ENCODE peak calls at places on chromosomes 6 and 20, in seven cellular contexts. Q is non-pigmented ciliary epithelial cell; D is iris pigment epithelial cell; R is EH; C is COR-L47; W is keratinocyte; V is effector memory CD8-positive, alpha-beta T cell. O is an unnamed sample.

GRCh38 chr6:160285541-160286105 is 27.0 kb upstream of the SLC22A2 start:
- DNase-seq in Q (no peak), D (no peak), R (no peak), C (no peak), W (no peak), V (no peak), O (no peak)

GRCh38 chr20:35978041-35978513 is 9.7 kb downstream of the CNBD2 start:
- DNase-seq in Q (no peak), D (peak; percentile 50), R (peak; percentile 27), C (no peak), W (no peak), V (no peak), O (no peak)

GRCh38 chr6:169263836-169264608 is 10.4 kb upstream of the THBS2 start:
- DNase-seq in Q (no peak), D (peak; percentile 48), R (peak; percentile 81), C (peak; percentile 67), W (no peak), V (no peak), O (no peak)

GRCh38 chr6:124984668-124985338 is 22.6 kb downstream of the RNF217 start:
- DNase-seq in Q (no peak), D (peak; percentile 64), R (peak; percentile 63), C (no peak), W (no peak), V (no peak), O (no peak)

GRCh38 chr20:32155017-32155965 is 45.8 kb downstream of the TM9SF4 start:
- DNase-seq in Q (peak; percentile 31), D (peak; percentile 87), R (peak; percentile 88), C (peak; percentile 16), W (no peak), V (no peak), O (no peak)

GRCh38 chr6:71103150-71103549 is 146.3 kb upstream of the B3GAT2 start:
- DNase-seq in Q (no peak), D (no peak), R (no peak), C (no peak), W (no peak), V (no peak), O (no peak)

GRCh38 chr6:99334526-99335127 is 14.8 kb downstream of the FAXC start:
- DNase-seq in Q (peak; percentile 31), D (peak; percentile 66), R (peak; percentile 67), C (peak; percentile 51), W (peak; percentile 44), V (no peak), O (no peak)

GRCh38 chr6:50116797-50117542 is 67.2 kb upstream of the DEFB112 start:
- DNase-seq in Q (no peak), D (no peak), R (no peak), C (no peak), W (no peak), V (no peak), O (no peak)

GRCh38 chr6:96089173-96089572 is 73.4 kb downstream of the FUT9 start:
- DNase-seq in Q (no peak), D (no peak), R (no peak), C (no peak), W (no peak), V (no peak), O (no peak)

O was measured in naive B cell.